ENCODE peak calls at places on chromosome 11, in six cellular contexts. F is H9, T is IMR-90, R is H1, M is neuronal stem cell, H is mesenchymal stem cell. A is an unnamed sample.

GRCh38 chr11:114302663-114303062 is 6.5 kb downstream of the NNMT start:
- DNase-seq in H (no peak), R (no peak), F (no peak), T (no peak), M (peak; percentile 20), A (no peak)

GRCh38 chr11:134124660-134125451 is 56.0 kb downstream of the JAM3 start:
- DNase-seq in R (peak; percentile 73), M (peak; percentile 47), F (peak; percentile 76), H (peak; percentile 78), T (peak; percentile 66), A (peak; percentile 11)

GRCh38 chr11:134282121-134283045 is 6.2 kb downstream of the GLB1L3 start:
- DNase-seq in F (no peak), H (no peak), M (no peak), T (no peak), R (no peak), A (no peak)

GRCh38 chr11:45087301-45087700 is 59.1 kb upstream of the PRDM11 start:
- DNase-seq in M (no peak), F (no peak), T (peak; percentile 60), R (no peak), H (peak; percentile 90), A (peak; percentile 59)

GRCh38 chr11:71563401-71563800 is 2.0 kb upstream of the KRTAP5-10 start:
- DNase-seq in T (peak; percentile 62), M (peak; percentile 35), R (no peak), F (peak; percentile 59), H (peak; percentile 48), A (peak; percentile 38)

GRCh38 chr11:132685174-132685611 is 847.1 kb downstream of the OPCML start:
- DNase-seq in F (no peak), H (peak; percentile 92), T (peak; percentile 62), M (no peak), R (no peak), A (no peak)

GRCh38 chr11:84514436-84514835 is 1112.7 kb downstream of the DLG2 start:
- DNase-seq in H (no peak), R (no peak), M (no peak), T (no peak), F (no peak), A (no peak)

GRCh38 chr11:92393218-92393617 is 168.6 kb downstream of the FAT3 start:
- DNase-seq in T (no peak), H (no peak), F (no peak), M (no peak), R (no peak), A (no peak)

GRCh38 chr11:17906436-17906835 is 106.4 kb downstream of the SERGEF start:
- DNase-seq in M (no peak), T (no peak), R (peak; percentile 73), F (peak; percentile 85), H (no peak), A (no peak)

GRCh38 chr11:41053894-41054293 is 405.6 kb downstream of the LRRC4C start:
- DNase-seq in H (no peak), M (no peak), R (no peak), T (no peak), F (no peak), A (no peak)

GRCh38 chr11:29119691-29120328 is 897.0 kb downstream of the KCNA4 start:
- DNase-seq in F (no peak), R (no peak), M (no peak), H (peak; percentile 97), T (peak; percentile 99), A (no peak)

GRCh38 chr11:83326326-83326725 is 40.2 kb upstream of the CCDC90B start:
- DNase-seq in M (no peak), R (no peak), F (peak; percentile 40), H (no peak), T (no peak), A (peak; percentile 53)

GRCh38 chr11:116895053-116895757 is 57.8 kb upstream of the APOA1 start:
- DNase-seq in M (peak; percentile 18), R (peak; percentile 70), F (peak; percentile 71), H (no peak), T (no peak), A (no peak)

GRCh38 chr11:105923814-105924213 is 98.2 kb downstream of the MSANTD4 start:
- DNase-seq in H (no peak), M (no peak), R (no peak), F (no peak), T (peak; percentile 82), A (no peak)

GRCh38 chr11:35615911-35616900 is 2.1 kb upstream of the FJX1 start:
- DNase-seq in H (peak; percentile 86), T (peak; percentile 74), M (peak; percentile 39), F (no peak), R (no peak), A (peak; percentile 77)

GRCh38 chr11:102111787-102112653 is 1.8 kb downstream of the YAP1 start:
- DNase-seq in F (no peak), M (no peak), R (no peak), H (peak; percentile 91), T (peak; percentile 94), A (peak; percentile 67)

GRCh38 chr11:134155946-134156865 is 67.6 kb downstream of the NCAPD3 start:
- DNase-seq in T (no peak), R (no peak), M (no peak), H (no peak), F (no peak), A (no peak)

GRCh38 chr11:72683782-72684200 is 9.6 kb upstream of the PDE2A start:
- DNase-seq in H (peak; percentile 51), F (peak; percentile 85), T (peak; percentile 19), R (peak; percentile 99), M (peak; percentile 66), A (peak; percentile 64)

GRCh38 chr11:8080674-8081590 is at the start of gene TUB:
- DNase-seq in R (peak; percentile 77), M (no peak), F (peak; percentile 57), T (no peak), H (peak; percentile 20), A (peak; percentile 36)

GRCh38 chr11:35799655-35800054 is 137.1 kb downstream of the TRIM44 start:
- DNase-seq in M (no peak), H (no peak), R (no peak), T (no peak), F (no peak), A (no peak)

GRCh38 chr11:115408036-115408911 is 95.9 kb downstream of the CADM1 start:
- DNase-seq in H (no peak), R (no peak), T (peak; percentile 44), F (no peak), M (no peak), A (no peak)

GRCh38 chr11:115409116-115409663 is 95.0 kb downstream of the CADM1 start:
- DNase-seq in R (no peak), M (peak; percentile 18), T (no peak), F (no peak), H (no peak), A (no peak)

GRCh38 chr11:115411114-115411513 is 93.1 kb downstream of the CADM1 start:
- DNase-seq in T (no peak), H (no peak), M (no peak), F (no peak), R (no peak), A (no peak)

GRCh38 chr11:115407496-115407895 is 96.7 kb downstream of the CADM1 start:
- DNase-seq in T (no peak), R (no peak), F (no peak), M (no peak), H (no peak), A (no peak)

DNA sequence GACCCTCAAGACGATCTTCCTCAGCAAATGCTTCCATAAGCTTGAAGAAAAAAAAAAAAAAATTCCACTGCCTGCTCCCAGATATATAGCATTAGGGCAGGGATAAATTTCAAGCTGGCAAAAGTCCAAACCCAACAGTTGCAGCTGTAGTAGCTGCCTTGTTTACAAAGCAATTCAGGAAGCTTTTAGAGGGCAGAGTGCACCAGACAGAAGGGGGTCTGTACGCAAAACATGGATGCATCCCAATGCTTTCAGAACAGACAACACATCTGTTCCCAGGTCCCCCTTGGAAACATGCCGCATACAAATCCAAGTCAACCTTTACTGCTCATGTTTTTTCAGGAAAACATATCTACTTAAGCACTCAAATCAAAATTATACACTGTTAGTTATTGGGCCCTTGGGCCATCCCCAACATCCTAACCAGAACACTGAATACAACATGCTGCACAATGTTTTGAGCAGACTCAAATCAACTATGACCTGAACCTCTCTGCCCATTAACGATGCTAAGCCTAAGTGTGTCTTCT is 94.5 kb downstream of the CADM1 start:
- DNase-seq in M (no peak), F (no peak), T (peak; percentile 48), R (no peak), H (peak; percentile 53), A (no peak)
- H3K4me2 ChIP-seq in M (no peak overlapping the region), F (no peak overlapping the region), T (peak overlapping the region; percentile 14), R (peak overlapping the region; percentile 32), H (no peak overlapping the region), A (no peak overlapping the region)

GRCh38 chr11:2120359-2121100 is 18.7 kb downstream of the IGF2 start:
- DNase-seq in M (no peak), R (peak; percentile 47), T (no peak), H (no peak), F (no peak), A (no peak)

GRCh38 chr11:2116680-2117079 is 22.5 kb downstream of the IGF2 start:
- DNase-seq in M (no peak), H (no peak), T (no peak), F (no peak), R (no peak), A (no peak)

GRCh38 chr11:2115308-2115707 is 23.9 kb downstream of the IGF2 start:
- DNase-seq in T (no peak), H (no peak), R (no peak), M (no peak), F (no peak), A (no peak)

GRCh38 chr11:2121227-2122130 is 17.7 kb downstream of the IGF2 start:
- DNase-seq in M (no peak), T (no peak), R (no peak), F (no peak), H (no peak), A (no peak)

GRCh38 chr11:2118674-2119073 is 20.5 kb downstream of the IGF2 start:
- DNase-seq in M (no peak), H (no peak), R (no peak), F (no peak), T (no peak), A (no peak)
- H4K91ac ChIP-seq in M (no peak overlapping the region), H (no peak overlapping the region), R (no peak overlapping the region), F (no peak overlapping the region), T (no peak overlapping the region), A (no peak overlapping the region)

GRCh38 chr11:62588966-62589637 is 2.2 kb downstream of the TUT1 start:
- DNase-seq in M (no peak), H (peak; percentile 57), R (no peak), F (no peak), T (no peak), A (no peak)
- H3K4me2 ChIP-seq in M (no peak overlapping the region), H (no peak overlapping the region), R (no peak overlapping the region), F (no peak overlapping the region), T (no peak overlapping the region), A (no peak overlapping the region)

GRCh38 chr11:3171931-3172560 is 6.9 kb upstream of the OSBPL5 start:
- DNase-seq in T (no peak), M (no peak), F (no peak), H (no peak), R (no peak), A (no peak)

GRCh38 chr11:3169235-3169951 is 4.3 kb upstream of the OSBPL5 start:
- DNase-seq in T (peak; percentile 73), M (no peak), H (peak; percentile 81), R (no peak), F (peak; percentile 73), A (peak; percentile 38)

GRCh38 chr11:3173795-3174194 is 8.7 kb upstream of the OSBPL5 start:
- DNase-seq in M (no peak), R (no peak), F (no peak), H (no peak), T (no peak), A (no peak)

GRCh38 chr11:3169952-3170755 is 5.0 kb upstream of the OSBPL5 start:
- DNase-seq in F (no peak), H (no peak), R (no peak), M (no peak), T (peak; percentile 61), A (no peak)

GRCh38 chr11:3170756-3171670 is 5.9 kb upstream of the OSBPL5 start:
- DNase-seq in R (no peak), M (no peak), F (no peak), H (no peak), T (no peak), A (no peak)
- H4K91ac ChIP-seq in R (peak overlapping the region; percentile 13), M (no peak overlapping the region), F (no peak overlapping the region), H (no peak overlapping the region), T (no peak overlapping the region), A (no peak overlapping the region)